ENCODE peak calls at places on chromosome 17, in eight cellular contexts. B is thoracic aorta; I is A549; V is cardiac muscle cell; G is pancreas; L is CD8-positive, alpha-beta T cell; X is transverse colon; Q is fibroblast of the aortic adventitia. E is an unnamed sample.

GRCh38 chr17:17628388-17629008 is 37.0 kb upstream of the PEMT start:
- DNase-seq in X (peak), V (no peak), G (no peak), I (no peak), L (peak), B (no peak), Q (no peak), E (no peak)

GRCh38 chr17:61179316-61179715 is 220.3 kb upstream of the TBX2 start:
- DNase-seq in I (no peak), X (no peak), G (no peak), V (no peak), B (no peak), Q (no peak), L (no peak), E (no peak)

GRCh38 chr17:12395733-12396354 is 269.8 kb upstream of the MYOCD start:
- DNase-seq in B (no peak), I (peak), G (no peak), V (peak), X (no peak), L (no peak), Q (no peak), E (peak)

GRCh38 chr17:10875984-10876555 is 38.2 kb upstream of the PIRT start:
- DNase-seq in I (peak), V (peak), B (no peak), X (peak), G (peak), L (no peak), Q (peak), E (peak)

GRCh38 chr17:46771601-46772012 is 46.9 kb downstream of the WNT3 start:
- DNase-seq in B (no peak), I (peak), Q (no peak), X (peak), L (no peak), V (peak), G (no peak), E (no peak)

GRCh38 chr17:72467841-72468653 is 347.2 kb downstream of the SOX9 start:
- DNase-seq in B (no peak), X (peak), Q (peak), L (no peak), G (no peak), V (peak), I (no peak), E (peak)

GRCh38 chr17:80992077-80992947 is 671 bp downstream of the CHMP6 start:
- DNase-seq in B (no peak), L (no peak), V (no peak), Q (no peak), X (peak), G (no peak), I (no peak), E (no peak)

GRCh38 chr17:78958556-78959191 is 21.0 kb downstream of the LGALS3BP start:
- DNase-seq in G (no peak), B (no peak), Q (peak), L (no peak), V (peak), X (peak), I (peak), E (no peak)

GRCh38 chr17:66275651-66276050 is 26.8 kb upstream of the PRKCA start:
- DNase-seq in V (peak), L (no peak), I (peak), G (no peak), X (no peak), B (peak), Q (peak), E (peak)

GRCh38 chr17:58196610-58197009 is 4.1 kb downstream of the EPX start:
- DNase-seq in Q (no peak), B (no peak), X (no peak), I (no peak), V (no peak), L (no peak), G (no peak), E (no peak)

GRCh38 chr17:29835438-29836351 is 94.3 kb downstream of the SSH2 start:
- DNase-seq in B (no peak), I (peak), X (peak), L (no peak), Q (peak), V (peak), G (no peak), E (peak)

GRCh38 chr17:32350662-32351418 is 883 bp downstream of the ZNF207 start:
- DNase-seq in G (peak), V (peak), I (peak), L (no peak), B (no peak), Q (peak), X (peak), E (peak)

GRCh38 chr17:75260679-75261335 is 599 bp downstream of the GGA3 start:
- DNase-seq in B (no peak), I (no peak), Q (no peak), L (no peak), G (no peak), X (no peak), V (peak), E (no peak)

GRCh38 chr17:60110586-60110985 is 31.9 kb upstream of the HEATR6 start:
- DNase-seq in Q (no peak), X (no peak), L (no peak), G (no peak), B (no peak), V (no peak), I (no peak), E (no peak)

GRCh38 chr17:9729034-9729650 is 62.2 kb downstream of the DHRS7C start:
- DNase-seq in X (no peak), V (peak), B (no peak), L (no peak), Q (peak), I (peak), G (no peak), E (peak)

GRCh38 chr17:33989357-33990148 is 265.5 kb upstream of the CCL2 start:
- DNase-seq in G (no peak), Q (no peak), I (no peak), V (no peak), B (no peak), X (peak), L (no peak), E (no peak)

GRCh38 chr17:29393451-29393850 is 3.3 kb downstream of the TAOK1 start:
- DNase-seq in I (no peak), G (no peak), L (no peak), V (peak), X (no peak), B (no peak), Q (peak), E (peak)

GRCh38 chr17:62963296-62963695 is 2.7 kb upstream of the TANC2 start:
- DNase-seq in X (no peak), V (peak), Q (peak), L (no peak), I (peak), B (peak), G (no peak), E (peak)

GRCh38 chr17:51803161-51803560 is 355.4 kb downstream of the CA10 start:
- DNase-seq in I (no peak), X (no peak), L (no peak), Q (no peak), B (no peak), G (no peak), V (no peak), E (no peak)

GRCh38 chr17:35083071-35083470 is 19.6 kb upstream of the RFFL start:
- DNase-seq in I (no peak), B (no peak), X (no peak), Q (no peak), G (no peak), V (no peak), L (no peak), E (no peak)

GRCh38 chr17:56595831-56596740 is 2.6 kb downstream of the NOG start:
- DNase-seq in X (no peak), V (no peak), I (no peak), L (peak), B (no peak), G (no peak), Q (no peak), E (no peak)

GRCh38 chr17:36525113-36525512 is 9.6 kb downstream of the MYO19 start:
- DNase-seq in V (no peak), B (no peak), Q (no peak), G (no peak), I (no peak), L (peak), X (no peak), E (no peak)

GRCh38 chr17:67194134-67194533 is 50.9 kb downstream of the HELZ start:
- DNase-seq in X (no peak), G (no peak), V (peak), I (peak), Q (peak), L (no peak), B (no peak), E (peak)

GRCh38 chr17:50359998-50360461 is 13.0 kb downstream of the MRPL27 start:
- DNase-seq in Q (no peak), G (no peak), L (no peak), V (no peak), I (no peak), X (no peak), B (no peak), E (no peak)

GRCh38 chr17:46821482-46822387 is 3.2 kb upstream of the WNT3 start:
- DNase-seq in V (no peak), Q (no peak), L (no peak), I (no peak), X (no peak), B (no peak), G (no peak), E (no peak)

GRCh38 chr17:31581022-31581483 is 189.6 kb downstream of the RAB11FIP4 start:
- DNase-seq in L (no peak), Q (peak), B (peak), G (peak), I (no peak), X (peak), V (peak), E (peak)

GRCh38 chr17:77734371-77735050 is 224.0 kb upstream of the TNRC6C start:
- DNase-seq in G (peak), I (peak), Q (peak), L (peak), B (peak), V (peak), X (peak), E (peak)

GRCh38 chr17:1188812-1189211 is 9.0 kb upstream of the ABR start:
- DNase-seq in V (peak), G (peak), B (peak), L (no peak), I (no peak), Q (peak), X (peak), E (peak)

GRCh38 chr17:18267927-18268711 is 7.7 kb downstream of the MIEF2 start:
- DNase-seq in B (no peak), Q (peak), I (no peak), G (no peak), L (no peak), X (no peak), V (no peak), E (peak)

GRCh38 chr17:72351884-72352346 is 231.1 kb downstream of the SOX9 start:
- DNase-seq in B (no peak), Q (no peak), I (no peak), L (no peak), X (no peak), G (no peak), V (no peak), E (no peak)

GRCh38 chr17:82101767-82102679 is 4.0 kb upstream of the FASN start:
- DNase-seq in Q (no peak), I (no peak), X (no peak), V (no peak), B (no peak), L (no peak), G (no peak), E (no peak)

GRCh38 chr17:5780476-5780875 is 196.2 kb upstream of the NLRP1 start:
- DNase-seq in G (no peak), Q (peak), X (no peak), I (no peak), B (no peak), L (no peak), V (peak), E (peak)

GRCh38 chr17:30091771-30092170 is 24.8 kb upstream of the NSRP1 start:
- DNase-seq in Q (peak), L (no peak), I (peak), B (no peak), X (no peak), V (peak), G (no peak), E (peak)

GRCh38 chr17:34201767-34202166 is 53.3 kb upstream of the CCL2 start:
- DNase-seq in V (no peak), X (no peak), B (no peak), Q (no peak), I (no peak), G (no peak), L (no peak), E (no peak)

GRCh38 chr17:13293421-13293820 is 275.6 kb upstream of the ELAC2 start:
- DNase-seq in I (no peak), X (no peak), L (no peak), Q (no peak), B (no peak), V (no peak), G (no peak), E (no peak)

GRCh38 chr17:68955181-68955841 is at the start of gene ABCA8:
- DNase-seq in X (no peak), B (no peak), I (peak), G (no peak), L (no peak), V (peak), Q (peak), E (peak)

GRCh38 chr17:65406552-65406951 is 154.9 kb downstream of the AXIN2 start:
- DNase-seq in V (no peak), I (no peak), L (no peak), G (no peak), X (no peak), Q (no peak), B (no peak), E (no peak)

GRCh38 chr17:48546187-48546923 is 1.4 kb upstream of the HOXB2 start:
- DNase-seq in L (no peak), X (no peak), G (no peak), I (no peak), B (no peak), V (peak), Q (peak), E (no peak)

GRCh38 chr17:48544356-48545021 is 420 bp downstream of the HOXB2 start:
- DNase-seq in G (peak), X (peak), I (no peak), L (peak), V (peak), Q (peak), B (peak), E (peak)

GRCh38 chr17:48545539-48545938 is 630 bp upstream of the HOXB2 start:
- DNase-seq in I (no peak), G (no peak), L (no peak), B (no peak), X (no peak), Q (no peak), V (no peak), E (no peak)

GRCh38 chr17:48543854-48544355 is 1.0 kb downstream of the HOXB2 start:
- DNase-seq in Q (peak), V (peak), L (peak), X (no peak), I (no peak), G (no peak), B (no peak), E (no peak)

DNA sequence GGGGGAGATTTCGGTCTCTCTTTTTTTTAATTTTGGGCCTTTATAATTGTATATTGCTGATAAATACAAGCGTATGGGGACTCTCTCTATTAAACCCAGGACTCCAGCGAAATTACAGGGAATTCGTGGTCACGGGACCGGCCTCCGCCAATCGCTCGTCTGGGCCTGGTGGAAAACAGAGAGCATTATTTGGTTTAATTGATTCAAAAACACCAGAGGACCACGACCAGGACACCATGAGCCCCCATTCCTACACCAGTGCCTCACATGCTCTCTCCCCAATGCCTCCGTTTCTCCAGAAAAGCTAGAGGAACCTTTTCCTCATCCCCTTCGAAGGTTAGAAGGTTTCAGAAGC is at the start of gene HOXB2:
- DNase-seq in X (no peak), G (no peak), L (no peak), B (no peak), Q (peak), I (no peak), V (peak), E (peak)
- H3K4me3 ChIP-seq in X (peak), G (peak), L (peak), B (peak), Q (peak), I (peak), V (peak), E (peak)

DNA sequence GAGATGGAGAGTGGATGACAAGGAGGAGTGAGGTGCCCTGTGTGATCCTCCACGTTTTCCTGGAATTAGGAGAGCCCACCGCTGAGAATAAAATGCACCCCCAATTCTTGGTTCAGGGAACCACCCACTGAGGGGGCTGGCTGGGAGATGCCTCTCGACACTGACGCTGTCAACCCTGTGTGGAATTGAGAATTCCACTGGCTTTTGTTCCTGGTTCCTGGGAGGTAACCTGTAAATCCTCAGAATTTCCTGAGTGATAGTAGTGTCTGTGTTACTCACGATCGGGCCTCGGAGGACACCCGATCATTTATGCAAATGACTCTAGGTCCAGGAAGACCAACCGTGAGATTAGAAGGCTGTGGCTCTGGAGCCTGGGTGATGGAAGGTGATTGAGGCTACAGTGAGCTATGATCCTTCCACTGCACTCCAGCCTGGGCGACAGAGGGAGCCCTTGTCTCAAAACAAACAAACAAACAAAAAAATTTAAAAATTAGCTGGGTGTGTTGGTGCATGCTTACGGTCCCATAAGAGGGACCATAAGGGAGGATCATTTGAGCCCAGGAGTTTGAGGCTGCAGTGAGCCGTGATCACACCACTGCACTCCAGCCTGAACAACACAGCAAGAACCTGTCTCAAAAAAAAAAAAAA is 11.7 kb upstream of the PRPSAP1 start:
- DNase-seq in Q (no peak), V (no peak), B (no peak), G (no peak), I (no peak), L (no peak), X (no peak), E (peak)
- TF ChIP-seq CTCF in Q (peak), V (peak), B (no peak), G (no peak), I (peak), L (no peak), X (no peak), E (peak)

GRCh38 chr17:74213897-74214386 is 571 bp downstream of the TTYH2 start:
- DNase-seq in G (no peak), L (peak), V (no peak), I (no peak), X (peak), B (no peak), Q (no peak), E (no peak)
- H3K4me3 ChIP-seq in G (peak), L (peak), V (peak), I (peak), X (peak), B (peak), Q (peak), E (peak)

GRCh38 chr17:45022655-45023339 is 28.6 kb downstream of the DCAKD start:
- DNase-seq in V (no peak), Q (no peak), G (no peak), I (no peak), X (no peak), B (no peak), L (no peak), E (no peak)

GRCh38 chr17:45019177-45019711 is 32.2 kb downstream of the DCAKD start:
- DNase-seq in G (no peak), X (peak), B (no peak), L (peak), V (peak), Q (peak), I (peak), E (peak)

GRCh38 chr17:45021607-45022287 is 29.7 kb downstream of the DCAKD start:
- DNase-seq in B (no peak), I (peak), L (peak), Q (peak), V (peak), X (peak), G (peak), E (peak)

GRCh38 chr17:45020354-45021138 is 30.9 kb downstream of the DCAKD start:
- DNase-seq in L (no peak), V (peak), Q (peak), X (peak), G (no peak), B (no peak), I (no peak), E (peak)

GRCh38 chr17:45022288-45022648 is 29.2 kb downstream of the DCAKD start:
- DNase-seq in L (no peak), Q (no peak), G (no peak), X (no peak), B (no peak), V (no peak), I (no peak), E (no peak)
- TF ChIP-seq CTCF in L (peak), Q (no peak), G (no peak), X (peak), B (peak), V (no peak), I (peak), E (no peak)

GRCh38 chr17:45428050-45428953 is 4.4 kb downstream of the ARHGAP27 start:
- DNase-seq in X (peak), I (peak), Q (peak), G (peak), B (no peak), V (peak), L (peak), E (peak)
- H3K4me3 ChIP-seq in X (peak), I (no peak), Q (no peak), G (peak), B (peak), V (no peak), L (no peak), E (no peak)